ENCODE peak calls at places on chromosomes 16 and 17, in eight cellular contexts. A is GM23338, Q is colonic mucosa, P is MCF 10A, O is progenitor cell of endocrine pancreas, G is HL-60, D is upper lobe of right lung, M is IMR-90. S is an unnamed sample.

GRCh38 chr16:2166263-2167080 is 10.9 kb downstream of the TRAF7 start:
- DNase-seq in P (no peak), Q (no peak), G (no peak), M (no peak), D (no peak), O (no peak), A (no peak), S (no peak)

GRCh38 chr16:77943770-77944169 is 78.6 kb upstream of the CLEC3A start:
- DNase-seq in Q (no peak), P (no peak), D (no peak), G (no peak), O (no peak), M (no peak), A (no peak), S (no peak)

GRCh38 chr17:79732804-79733691 is 2.3 kb downstream of the ENPP7 start:
- DNase-seq in A (no peak), D (no peak), P (no peak), Q (peak; percentile 46), M (no peak), G (peak; percentile 14), O (no peak), S (no peak)

GRCh38 chr17:58331815-58332719 is 3.5 kb upstream of the TSPOAP1 start:
- DNase-seq in D (peak; percentile 91), A (no peak), G (peak; percentile 96), M (no peak), O (no peak), Q (peak; percentile 70), P (no peak), S (no peak)

GRCh38 chr16:86227041-86227440 is 283.3 kb upstream of the FOXF1 start:
- DNase-seq in O (no peak), Q (no peak), A (no peak), M (no peak), D (peak; percentile 48), G (no peak), P (no peak), S (no peak)

GRCh38 chr17:39212841-39213480 is 12.8 kb downstream of the STAC2 start:
- DNase-seq in M (no peak), P (peak; percentile 96), D (peak; percentile 91), G (no peak), A (no peak), O (no peak), Q (no peak), S (no peak)

GRCh38 chr16:29994613-29995329 is 646 bp downstream of the HIRIP3 start:
- DNase-seq in O (no peak), P (peak; percentile 79), Q (peak; percentile 89), M (peak; percentile 66), A (no peak), G (peak; percentile 67), D (peak; percentile 90), S (peak; percentile 30)

GRCh38 chr17:65797101-65797500 is 235.7 kb upstream of the AXIN2 start:
- DNase-seq in M (peak; percentile 4), O (no peak), Q (no peak), A (no peak), D (no peak), P (no peak), G (no peak), S (no peak)

GRCh38 chr17:57115377-57115776 is 30.3 kb downstream of the AKAP1 start:
- DNase-seq in M (no peak), D (no peak), G (no peak), O (no peak), A (no peak), P (no peak), Q (no peak), S (no peak)

GRCh38 chr17:63629627-63630026 is 7.4 kb downstream of the MAP3K3 start:
- DNase-seq in G (no peak), P (no peak), D (no peak), O (no peak), A (no peak), M (no peak), Q (no peak), S (no peak)

GRCh38 chr17:43169561-43170139 is 1.4 kb upstream of the NBR1 start:
- DNase-seq in M (peak; percentile 26), D (no peak), O (no peak), P (no peak), G (peak; percentile 35), A (peak; percentile 57), Q (peak; percentile 54), S (no peak)

GRCh38 chr17:43175213-43176118 is 4.5 kb downstream of the NBR1 start:
- DNase-seq in M (peak; percentile 84), A (no peak), Q (no peak), O (no peak), P (no peak), G (no peak), D (no peak), S (peak; percentile 33)

GRCh38 chr17:43170766-43171681 is at the start of gene NBR1:
- DNase-seq in G (peak; percentile 99), A (peak; percentile 99), Q (peak; percentile 99), D (peak; percentile 95), O (peak; percentile 90), P (peak; percentile 99), M (peak; percentile 98), S (peak; percentile 97)

GRCh38 chr17:43171761-43172487 is 910 bp downstream of the NBR1 start:
- DNase-seq in O (no peak), P (peak; percentile 86), D (no peak), A (peak; percentile 34), G (peak; percentile 78), Q (peak; percentile 56), M (peak; percentile 95), S (peak; percentile 77)

DNA sequence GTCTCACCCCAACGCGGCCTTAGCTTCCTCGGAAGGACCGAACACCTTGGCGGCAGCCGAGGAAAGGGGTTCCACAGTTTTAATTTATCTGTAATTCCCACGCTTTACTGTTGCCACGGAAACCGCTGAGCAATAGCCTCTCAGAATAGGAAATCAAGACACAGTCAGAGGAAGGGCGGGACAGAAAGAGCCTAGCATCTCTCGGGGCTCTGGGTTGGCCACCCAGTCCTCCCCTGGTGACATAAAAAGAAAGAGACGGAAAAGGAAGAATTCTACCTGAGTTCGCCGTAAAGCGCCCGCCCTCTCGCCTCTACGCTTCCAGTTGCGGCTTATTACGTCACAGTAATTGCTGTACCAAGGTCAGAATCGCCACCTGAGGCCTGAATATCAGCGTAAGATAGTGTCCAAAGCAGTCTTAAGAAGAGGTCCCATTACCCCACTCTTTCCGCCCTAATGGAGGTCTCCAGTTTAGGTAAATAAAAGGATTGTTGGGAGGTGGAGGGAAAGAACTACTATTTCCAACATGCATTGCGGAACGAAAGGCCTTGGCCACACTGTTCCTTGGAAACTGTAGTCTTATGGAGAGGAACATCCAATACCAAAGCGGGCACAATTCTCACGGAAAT is 761 bp upstream of the NBR1 start:
- DNase-seq in D (peak; percentile 93), P (peak; percentile 97), M (peak; percentile 95), Q (peak; percentile 93), A (peak; percentile 99), G (peak; percentile 97), O (peak; percentile 67), S (peak; percentile 97)
- TF ChIP-seq CTCF in D (no peak), P (no peak), M (no peak), Q (no peak), A (no peak), G (no peak), O (no peak), S (no peak)

DNA sequence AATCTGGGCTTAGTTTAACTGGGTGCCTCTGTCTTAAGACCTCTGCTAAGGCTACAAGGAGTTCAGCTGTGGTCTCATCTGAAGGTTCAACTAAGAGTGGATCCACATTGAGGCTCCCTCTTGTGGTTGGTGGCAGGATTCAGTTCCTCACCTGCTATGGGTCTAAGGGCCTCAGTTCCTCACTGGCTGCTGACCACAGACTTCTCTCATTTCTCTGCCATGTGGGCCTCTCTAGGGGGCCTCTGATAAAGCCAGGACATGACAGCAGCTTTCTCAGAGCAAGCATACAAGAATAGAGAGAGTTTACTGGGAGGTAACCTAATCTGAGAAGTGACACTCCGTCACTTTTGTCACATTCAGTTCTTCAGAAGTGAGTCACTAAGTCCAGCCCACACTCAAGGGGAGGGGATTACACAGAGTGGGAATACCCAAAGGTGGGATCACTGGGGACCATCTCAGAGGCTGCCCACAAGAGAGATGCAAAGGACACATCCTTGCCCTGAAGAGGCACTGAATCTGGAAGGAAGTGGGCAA is 19.2 kb upstream of the ABAT start:
- DNase-seq in P (peak; percentile 66), O (no peak), Q (peak; percentile 57), A (peak; percentile 84), D (no peak), G (peak; percentile 75), M (peak; percentile 35), S (peak; percentile 14)
- TF ChIP-seq CTCF in P (peak; percentile 36), O (peak; percentile 59), Q (no peak), A (peak; percentile 75), D (peak; percentile 50), G (peak; percentile 79), M (peak; percentile 51), S (peak; percentile 72)

GRCh38 chr17:35132099-35132498 is 10.0 kb downstream of the NLE1 start:
- DNase-seq in Q (no peak), G (no peak), O (no peak), A (no peak), P (no peak), D (no peak), M (no peak), S (no peak)

GRCh38 chr17:35127751-35128514 is 6.5 kb downstream of the FNDC8 start:
- DNase-seq in D (no peak), Q (no peak), P (no peak), G (no peak), O (no peak), M (peak; percentile 94), A (no peak), S (no peak)

GRCh38 chr17:35129973-35130351 is 8.5 kb downstream of the FNDC8 start:
- DNase-seq in A (no peak), G (no peak), Q (no peak), M (peak; percentile 40), D (no peak), P (no peak), O (no peak), S (no peak)

GRCh38 chr17:35130392-35130791 is 9.0 kb downstream of the FNDC8 start:
- DNase-seq in G (no peak), D (no peak), M (no peak), O (no peak), A (no peak), P (no peak), Q (no peak), S (no peak)

DNA sequence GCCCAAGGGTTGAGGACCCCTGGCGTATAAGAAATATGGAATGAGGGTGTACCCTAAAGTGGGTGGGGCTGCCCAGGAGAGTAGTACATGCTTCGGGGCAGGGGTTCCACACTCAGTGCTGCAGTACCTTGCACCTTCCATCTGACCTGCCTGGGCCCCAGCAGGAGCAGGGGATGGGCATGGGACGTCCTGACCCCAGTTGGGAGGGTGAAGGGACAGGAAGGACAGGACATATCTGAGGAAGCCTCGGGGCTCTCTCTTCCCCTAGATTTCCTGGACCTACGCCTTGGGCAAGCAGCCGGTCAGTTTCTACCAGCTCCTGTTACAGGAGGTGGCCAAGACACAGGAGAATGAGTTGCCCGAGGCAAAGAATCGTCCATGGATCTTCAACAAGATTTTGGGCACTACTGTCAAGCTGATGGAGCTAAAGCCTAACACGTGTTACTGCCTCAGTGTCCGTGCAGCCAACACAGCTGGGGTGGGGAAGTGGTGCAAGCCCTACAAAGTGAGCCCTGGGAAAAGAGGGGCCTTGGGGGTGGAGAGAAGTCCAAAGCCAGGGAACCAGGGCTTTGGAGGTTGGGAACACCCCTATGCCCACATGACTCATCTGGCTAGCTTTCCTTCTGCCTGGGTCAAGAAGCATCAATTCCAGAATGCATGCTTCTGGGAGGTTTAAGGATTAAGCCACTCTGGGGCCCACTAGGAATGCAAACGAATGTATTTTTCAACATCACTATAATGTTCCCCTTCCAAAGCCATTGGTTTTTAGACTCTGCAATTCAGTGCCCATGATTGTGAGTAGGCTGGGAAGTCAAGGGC is 7.9 kb downstream of the FNDC8 start:
- DNase-seq in D (no peak), P (no peak), O (no peak), A (no peak), G (no peak), Q (no peak), M (peak; percentile 32), S (no peak)
- TF ChIP-seq CTCF in D (no peak), P (no peak), O (no peak), A (no peak), G (no peak), Q (no peak), M (no peak), S (no peak)

GRCh38 chr16:48156790-48157209 is 1.0 kb upstream of the ABCC12 start:
- DNase-seq in Q (peak; percentile 83), M (peak; percentile 85), G (peak; percentile 83), O (peak; percentile 92), P (peak; percentile 78), D (peak; percentile 94), A (peak; percentile 88), S (peak; percentile 75)
- TF ChIP-seq CTCF in Q (peak; percentile 96), M (peak; percentile 96), G (peak; percentile 90), O (peak; percentile 98), P (peak; percentile 96), D (peak; percentile 97), A (peak; percentile 96), S (peak; percentile 97)